ENCODE peak calls at places on chromosomes 11 and 22, in five cellular contexts. One of them, this sample, is unnamed.

GRCh38 chr22:35537252-35537651 is 3.4 kb upstream of the RASD2 start:
- DNase-seq in psoas muscle: no peak
- DNase-seq in AG10803: no peak
- DNase-seq in choroid plexus epithelial cell: no peak
- DNase-seq in dorsolateral prefrontal cortex: no peak
- DNase-seq in this sample: no peak

GRCh38 chr11:14577835-14578529 is 57.8 kb upstream of the PSMA1 start:
- DNase-seq in AG10803: no peak
- DNase-seq in dorsolateral prefrontal cortex: no peak
- DNase-seq in psoas muscle: no peak
- DNase-seq in choroid plexus epithelial cell: no peak
- DNase-seq in this sample: no peak

GRCh38 chr22:44396727-44397722 is 84.3 kb upstream of the SHISAL1 start:
- DNase-seq in dorsolateral prefrontal cortex: no peak
- DNase-seq in psoas muscle: no peak
- DNase-seq in AG10803: no peak
- DNase-seq in choroid plexus epithelial cell: no peak
- DNase-seq in this sample: peak

GRCh38 chr22:32799516-32799915 is 2.0 kb upstream of the TIMP3 start:
- DNase-seq in choroid plexus epithelial cell: no peak
- DNase-seq in AG10803: no peak
- DNase-seq in psoas muscle: no peak
- DNase-seq in dorsolateral prefrontal cortex: no peak
- DNase-seq in this sample: no peak

GRCh38 chr11:121086866-121087265 is 14.2 kb upstream of the TECTA start:
- DNase-seq in choroid plexus epithelial cell: peak
- DNase-seq in dorsolateral prefrontal cortex: no peak
- DNase-seq in psoas muscle: no peak
- DNase-seq in AG10803: peak
- DNase-seq in this sample: no peak

GRCh38 chr11:123653997-123654565 is 343 bp downstream of the SCN3B start:
- DNase-seq in choroid plexus epithelial cell: peak
- DNase-seq in AG10803: peak
- DNase-seq in psoas muscle: peak
- DNase-seq in dorsolateral prefrontal cortex: peak
- DNase-seq in this sample: no peak

GRCh38 chr11:118139578-118139977 is 13.0 kb downstream of the SCN4B start:
- DNase-seq in psoas muscle: no peak
- DNase-seq in dorsolateral prefrontal cortex: no peak
- DNase-seq in AG10803: no peak
- DNase-seq in choroid plexus epithelial cell: no peak
- DNase-seq in this sample: no peak

GRCh38 chr11:7571640-7572000 is 57.8 kb downstream of the PPFIBP2 start:
- DNase-seq in dorsolateral prefrontal cortex: peak
- DNase-seq in psoas muscle: peak
- DNase-seq in AG10803: peak
- DNase-seq in choroid plexus epithelial cell: peak
- DNase-seq in this sample: peak

GRCh38 chr11:36672815-36673450 is 74.9 kb upstream of the RAG2 start:
- DNase-seq in AG10803: peak
- DNase-seq in dorsolateral prefrontal cortex: no peak
- DNase-seq in choroid plexus epithelial cell: peak
- DNase-seq in psoas muscle: no peak
- DNase-seq in this sample: no peak

GRCh38 chr11:74282421-74282820 is 29.0 kb downstream of the P4HA3 start:
- DNase-seq in choroid plexus epithelial cell: no peak
- DNase-seq in AG10803: no peak
- DNase-seq in psoas muscle: no peak
- DNase-seq in dorsolateral prefrontal cortex: no peak
- DNase-seq in this sample: no peak

GRCh38 chr11:37946155-37946766 is 1348.2 kb upstream of the RAG2 start:
- DNase-seq in AG10803: peak
- DNase-seq in psoas muscle: no peak
- DNase-seq in choroid plexus epithelial cell: peak
- DNase-seq in dorsolateral prefrontal cortex: no peak
- DNase-seq in this sample: no peak

GRCh38 chr11:124879999-124880611 is 14.9 kb downstream of the ROBO3 start:
- DNase-seq in AG10803: no peak
- DNase-seq in psoas muscle: no peak
- DNase-seq in choroid plexus epithelial cell: no peak
- DNase-seq in dorsolateral prefrontal cortex: no peak
- DNase-seq in this sample: peak

GRCh38 chr11:71325418-71326327 is 73.3 kb upstream of the SHANK2 start:
- DNase-seq in AG10803: no peak
- DNase-seq in choroid plexus epithelial cell: no peak
- DNase-seq in psoas muscle: no peak
- DNase-seq in dorsolateral prefrontal cortex: peak
- DNase-seq in this sample: no peak

GRCh38 chr11:65279713-65280459 is 18.1 kb downstream of the POLA2 start:
- DNase-seq in psoas muscle: peak
- DNase-seq in dorsolateral prefrontal cortex: no peak
- DNase-seq in choroid plexus epithelial cell: peak
- DNase-seq in AG10803: peak
- DNase-seq in this sample: no peak

GRCh38 chr22:41971431-41971830 is 2.2 kb downstream of the SEPTIN3 start:
- DNase-seq in AG10803: no peak
- DNase-seq in choroid plexus epithelial cell: no peak
- DNase-seq in dorsolateral prefrontal cortex: no peak
- DNase-seq in psoas muscle: no peak
- DNase-seq in this sample: no peak

GRCh38 chr11:129410561-129410960 is 34.9 kb downstream of the BARX2 start:
- DNase-seq in choroid plexus epithelial cell: no peak
- DNase-seq in AG10803: no peak
- DNase-seq in psoas muscle: no peak
- DNase-seq in dorsolateral prefrontal cortex: no peak
- DNase-seq in this sample: no peak

GRCh38 chr11:12719221-12719620 is 45.0 kb downstream of the TEAD1 start:
- DNase-seq in dorsolateral prefrontal cortex: no peak
- DNase-seq in psoas muscle: no peak
- DNase-seq in AG10803: peak
- DNase-seq in choroid plexus epithelial cell: peak
- DNase-seq in this sample: no peak

GRCh38 chr22:40476341-40476740 is 105.9 kb downstream of the SGSM3 start:
- DNase-seq in psoas muscle: no peak
- DNase-seq in dorsolateral prefrontal cortex: no peak
- DNase-seq in AG10803: no peak
- DNase-seq in choroid plexus epithelial cell: no peak
- DNase-seq in this sample: no peak

GRCh38 chr11:76665172-76665571 is 5.4 kb downstream of the LRRC32 start:
- DNase-seq in AG10803: no peak
- DNase-seq in dorsolateral prefrontal cortex: no peak
- DNase-seq in choroid plexus epithelial cell: no peak
- DNase-seq in psoas muscle: no peak
- DNase-seq in this sample: no peak

GRCh38 chr22:29947410-29948387 is 64.7 kb downstream of the MTMR3 start:
- DNase-seq in choroid plexus epithelial cell: peak
- DNase-seq in AG10803: peak
- DNase-seq in dorsolateral prefrontal cortex: no peak
- DNase-seq in psoas muscle: no peak
- DNase-seq in this sample: no peak

GRCh38 chr11:9675691-9676090 is 11.8 kb downstream of the SWAP70 start:
- DNase-seq in psoas muscle: no peak
- DNase-seq in AG10803: no peak
- DNase-seq in choroid plexus epithelial cell: no peak
- DNase-seq in dorsolateral prefrontal cortex: no peak
- DNase-seq in this sample: no peak

GRCh38 chr11:68314203-68314885 is 2.0 kb downstream of the LRP5 start:
- DNase-seq in choroid plexus epithelial cell: no peak
- DNase-seq in psoas muscle: no peak
- DNase-seq in AG10803: no peak
- DNase-seq in dorsolateral prefrontal cortex: no peak
- DNase-seq in this sample: no peak

GRCh38 chr22:22902247-22902962 is 14.8 kb downstream of the IGLL5 start:
- DNase-seq in dorsolateral prefrontal cortex: no peak
- DNase-seq in psoas muscle: no peak
- DNase-seq in AG10803: no peak
- DNase-seq in choroid plexus epithelial cell: no peak
- DNase-seq in this sample: no peak

GRCh38 chr11:132872223-132872622 is 660.1 kb downstream of the OPCML start:
- DNase-seq in choroid plexus epithelial cell: no peak
- DNase-seq in AG10803: no peak
- DNase-seq in dorsolateral prefrontal cortex: no peak
- DNase-seq in psoas muscle: no peak
- DNase-seq in this sample: no peak

GRCh38 chr11:76823481-76824028 is 37.2 kb upstream of the ACER3 start:
- DNase-seq in dorsolateral prefrontal cortex: no peak
- DNase-seq in choroid plexus epithelial cell: no peak
- DNase-seq in AG10803: peak
- DNase-seq in psoas muscle: no peak
- DNase-seq in this sample: no peak

GRCh38 chr11:33635161-33635560 is 65.5 kb downstream of the C11orf91 start:
- DNase-seq in AG10803: peak
- DNase-seq in dorsolateral prefrontal cortex: peak
- DNase-seq in choroid plexus epithelial cell: peak
- DNase-seq in psoas muscle: peak
- DNase-seq in this sample: peak

GRCh38 chr11:12731841-12732336 is 57.7 kb downstream of the TEAD1 start:
- DNase-seq in dorsolateral prefrontal cortex: no peak
- DNase-seq in AG10803: no peak
- DNase-seq in psoas muscle: no peak
- DNase-seq in choroid plexus epithelial cell: no peak
- DNase-seq in this sample: no peak

GRCh38 chr11:103803062-103803461 is 233.4 kb upstream of the DDI1 start:
- DNase-seq in psoas muscle: no peak
- DNase-seq in choroid plexus epithelial cell: peak
- DNase-seq in dorsolateral prefrontal cortex: no peak
- DNase-seq in AG10803: peak
- DNase-seq in this sample: no peak

GRCh38 chr11:78063440-78064181 is at the start of gene THRSP:
- DNase-seq in psoas muscle: no peak
- DNase-seq in AG10803: no peak
- DNase-seq in dorsolateral prefrontal cortex: no peak
- DNase-seq in choroid plexus epithelial cell: no peak
- DNase-seq in this sample: no peak

GRCh38 chr22:47218671-47219070 is 456.2 kb downstream of the TBC1D22A start:
- DNase-seq in AG10803: no peak
- DNase-seq in dorsolateral prefrontal cortex: no peak
- DNase-seq in psoas muscle: no peak
- DNase-seq in choroid plexus epithelial cell: no peak
- DNase-seq in this sample: no peak

GRCh38 chr11:1924121-1924520 is 4.6 kb downstream of the TNNT3 start:
- DNase-seq in psoas muscle: no peak
- DNase-seq in choroid plexus epithelial cell: no peak
- DNase-seq in dorsolateral prefrontal cortex: no peak
- DNase-seq in AG10803: no peak
- DNase-seq in this sample: no peak

GRCh38 chr22:40764743-40765441 is 54.3 kb downstream of the SLC25A17 start:
- DNase-seq in AG10803: peak
- DNase-seq in choroid plexus epithelial cell: peak
- DNase-seq in psoas muscle: no peak
- DNase-seq in dorsolateral prefrontal cortex: no peak
- DNase-seq in this sample: no peak

GRCh38 chr11:15942126-15942525 is 414.2 kb downstream of the SOX6 start:
- DNase-seq in AG10803: no peak
- DNase-seq in psoas muscle: no peak
- DNase-seq in dorsolateral prefrontal cortex: no peak
- DNase-seq in choroid plexus epithelial cell: no peak
- DNase-seq in this sample: no peak

GRCh38 chr22:23278883-23279675 is 98.8 kb downstream of the BCR start:
- DNase-seq in choroid plexus epithelial cell: no peak
- DNase-seq in dorsolateral prefrontal cortex: no peak
- DNase-seq in AG10803: peak
- DNase-seq in psoas muscle: no peak
- DNase-seq in this sample: no peak

GRCh38 chr11:2549876-2550605 is 105.2 kb downstream of the KCNQ1 start:
- DNase-seq in dorsolateral prefrontal cortex: peak
- DNase-seq in AG10803: no peak
- DNase-seq in psoas muscle: peak
- DNase-seq in choroid plexus epithelial cell: no peak
- DNase-seq in this sample: no peak

GRCh38 chr22:46582281-46582811 is 37.8 kb upstream of the GRAMD4 start:
- DNase-seq in AG10803: no peak
- DNase-seq in psoas muscle: no peak
- DNase-seq in choroid plexus epithelial cell: no peak
- DNase-seq in dorsolateral prefrontal cortex: peak
- DNase-seq in this sample: no peak

GRCh38 chr22:17612057-17612456 is 16.5 kb downstream of the ATP6V1E1 start:
- DNase-seq in AG10803: peak
- DNase-seq in dorsolateral prefrontal cortex: no peak
- DNase-seq in psoas muscle: no peak
- DNase-seq in choroid plexus epithelial cell: no peak
- DNase-seq in this sample: no peak

DNA sequence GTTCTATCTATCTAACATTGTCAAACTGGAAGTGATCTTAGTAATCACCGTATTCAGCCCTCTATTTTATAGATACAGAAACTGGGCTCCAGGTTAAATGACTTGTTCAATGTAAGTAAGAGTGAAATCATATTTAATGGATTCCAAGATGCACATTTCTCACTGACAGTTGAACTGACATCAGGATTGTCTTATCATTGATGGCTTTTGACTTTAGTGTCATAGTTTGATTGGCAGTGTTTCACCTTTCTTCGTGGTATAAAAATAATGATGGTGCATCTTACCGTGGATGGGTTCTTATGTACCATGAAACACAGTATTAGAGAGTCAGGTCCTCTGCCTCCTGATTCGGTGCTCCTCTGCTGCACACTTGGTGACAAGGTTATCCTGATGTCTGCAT is 123.1 kb downstream of the NCAM1 start:
- DNase-seq in psoas muscle: no peak
- DNase-seq in AG10803: no peak
- DNase-seq in dorsolateral prefrontal cortex: no peak
- DNase-seq in choroid plexus epithelial cell: no peak
- DNase-seq in this sample: no peak
- TF ChIP-seq CTCF in psoas muscle: no peak
- TF ChIP-seq CTCF in AG10803: no peak
- TF ChIP-seq CTCF in dorsolateral prefrontal cortex: no peak
- TF ChIP-seq CTCF in choroid plexus epithelial cell: no peak
- TF ChIP-seq CTCF in this sample: no peak

GRCh38 chr11:97610000-97610399 is 1220.2 kb downstream of the JRKL start:
- DNase-seq in AG10803: no peak
- DNase-seq in psoas muscle: no peak
- DNase-seq in dorsolateral prefrontal cortex: no peak
- DNase-seq in choroid plexus epithelial cell: peak
- DNase-seq in this sample: no peak
- TF ChIP-seq CTCF in AG10803: no peak
- TF ChIP-seq CTCF in psoas muscle: no peak
- TF ChIP-seq CTCF in dorsolateral prefrontal cortex: no peak
- TF ChIP-seq CTCF in choroid plexus epithelial cell: peak
- TF ChIP-seq CTCF in this sample: no peak

GRCh38 chr11:90639687-90640086 is 416.8 kb upstream of the CHORDC1 start:
- DNase-seq in choroid plexus epithelial cell: peak
- DNase-seq in dorsolateral prefrontal cortex: no peak
- DNase-seq in psoas muscle: no peak
- DNase-seq in AG10803: no peak
- DNase-seq in this sample: no peak
- TF ChIP-seq CTCF in choroid plexus epithelial cell: peak
- TF ChIP-seq CTCF in dorsolateral prefrontal cortex: peak
- TF ChIP-seq CTCF in psoas muscle: no peak
- TF ChIP-seq CTCF in AG10803: no peak
- TF ChIP-seq CTCF in this sample: no peak

GRCh38 chr11:69640995-69641581 is at the start of gene CCND1:
- DNase-seq in AG10803: peak
- DNase-seq in choroid plexus epithelial cell: peak
- DNase-seq in psoas muscle: peak
- DNase-seq in dorsolateral prefrontal cortex: no peak
- DNase-seq in this sample: no peak
- TF ChIP-seq CTCF in AG10803: peak
- TF ChIP-seq CTCF in choroid plexus epithelial cell: peak
- TF ChIP-seq CTCF in psoas muscle: peak
- TF ChIP-seq CTCF in dorsolateral prefrontal cortex: no peak
- TF ChIP-seq CTCF in this sample: no peak